ENCODE peak calls at places on chromosomes 12 and 14, in eight cellular contexts. B is gastrocnemius medialis, U is A549, F is GM12891, D is transverse colon, Z is Peyer's patch, Y is breast epithelium, C is testis. W is an unnamed sample.
A peak's percentile ranks its signal among the peaks of the same experiment; 100 is the strongest.

GRCh38 chr14:38189930-38190726 is 17.6 kb upstream of the SSTR1 start:
- DNase-seq in B (no peak), U (no peak), F (no peak), D (no peak), Z (no peak), Y (no peak), C (no peak), W (no peak)

GRCh38 chr12:105053116-105053572 is 31.1 kb downstream of the ALDH1L2 start:
- DNase-seq in B (peak; percentile 14), U (peak; percentile 83), F (no peak), D (peak; percentile 82), Z (peak; percentile 94), Y (peak; percentile 68), C (peak; percentile 86), W (peak; percentile 83)

GRCh38 chr12:87518508-87518907 is 510.7 kb downstream of the C12orf50 start:
- DNase-seq in B (no peak), U (no peak), F (no peak), D (no peak), Z (no peak), Y (no peak), C (no peak), W (no peak)

GRCh38 chr14:67569651-67570290 is 30.3 kb downstream of the PIGH start:
- DNase-seq in B (no peak), U (no peak), F (no peak), D (no peak), Z (no peak), Y (no peak), C (no peak), W (no peak)

GRCh38 chr14:51039285-51039684 is 55.6 kb downstream of the TRIM9 start:
- DNase-seq in B (no peak), U (no peak), F (no peak), D (no peak), Z (no peak), Y (no peak), C (no peak), W (no peak)

GRCh38 chr12:89064780-89065179 is 287.5 kb downstream of the DUSP6 start:
- DNase-seq in B (no peak), U (peak; percentile 6), F (no peak), D (no peak), Z (no peak), Y (no peak), C (no peak), W (no peak)

GRCh38 chr12:25692115-25693035 is 139.3 kb upstream of the LMNTD1 start:
- DNase-seq in B (no peak), U (no peak), F (no peak), D (no peak), Z (no peak), Y (no peak), C (no peak), W (no peak)

GRCh38 chr12:92049403-92049802 is 96.2 kb downstream of the BTG1 start:
- DNase-seq in B (no peak), U (no peak), F (no peak), D (no peak), Z (no peak), Y (no peak), C (no peak), W (no peak)

GRCh38 chr12:23950011-23950774 is 723 bp upstream of the SOX5 start:
- DNase-seq in B (no peak), U (no peak), F (no peak), D (no peak), Z (no peak), Y (no peak), C (peak; percentile 22), W (no peak)

GRCh38 chr14:89621791-89622638 is 205.0 kb upstream of the FOXN3 start:
- DNase-seq in B (no peak), U (no peak), F (no peak), D (no peak), Z (no peak), Y (no peak), C (no peak), W (no peak)

GRCh38 chr12:108972226-108972757 is 48.6 kb downstream of the SVOP start:
- DNase-seq in B (no peak), U (no peak), F (no peak), D (no peak), Z (no peak), Y (no peak), C (no peak), W (no peak)

GRCh38 chr12:76340680-76341435 is 7.4 kb downstream of the BBS10 start:
- DNase-seq in B (peak; percentile 65), U (no peak), F (no peak), D (no peak), Z (no peak), Y (no peak), C (no peak), W (no peak)

GRCh38 chr14:61640834-61641170 is 54.5 kb upstream of the HIF1A start:
- DNase-seq in B (no peak), U (no peak), F (no peak), D (no peak), Z (no peak), Y (no peak), C (no peak), W (no peak)

GRCh38 chr12:81128930-81129554 is 51.2 kb downstream of the ACSS3 start:
- DNase-seq in B (no peak), U (peak; percentile 61), F (peak; percentile 2), D (no peak), Z (peak; percentile 65), Y (no peak), C (peak; percentile 50), W (peak; percentile 27)

GRCh38 chr14:71551291-71551955 is 380.8 kb upstream of the RGS6 start:
- DNase-seq in B (no peak), U (no peak), F (no peak), D (no peak), Z (no peak), Y (no peak), C (no peak), W (no peak)

GRCh38 chr12:90335561-90335960 is 619.4 kb downstream of the CCER1 start:
- DNase-seq in B (no peak), U (no peak), F (no peak), D (no peak), Z (no peak), Y (no peak), C (no peak), W (no peak)

GRCh38 chr12:42474391-42474790 is 115.2 kb downstream of the PRICKLE1 start:
- DNase-seq in B (no peak), U (peak; percentile 19), F (no peak), D (no peak), Z (no peak), Y (no peak), C (no peak), W (no peak)

GRCh38 chr14:50719911-50720759 is 52.0 kb upstream of the SAV1 start:
- DNase-seq in B (no peak), U (no peak), F (no peak), D (no peak), Z (no peak), Y (no peak), C (no peak), W (no peak)

GRCh38 chr12:94898388-94898787 is 105.1 kb downstream of the NDUFA12 start:
- DNase-seq in B (no peak), U (no peak), F (no peak), D (no peak), Z (no peak), Y (no peak), C (no peak), W (no peak)

GRCh38 chr14:78754059-78754458 is 583.9 kb downstream of the NRXN3 start:
- DNase-seq in B (no peak), U (no peak), F (no peak), D (no peak), Z (no peak), Y (no peak), C (no peak), W (no peak)

GRCh38 chr14:51978566-51979398 is 10.6 kb upstream of the RTRAF start:
- DNase-seq in B (peak; percentile 33), U (peak; percentile 79), F (no peak), D (peak; percentile 89), Z (peak; percentile 95), Y (peak; percentile 78), C (peak; percentile 96), W (peak; percentile 88)

GRCh38 chr14:95770777-95771176 is 56.9 kb upstream of the TCL1A start:
- DNase-seq in B (no peak), U (no peak), F (no peak), D (no peak), Z (no peak), Y (no peak), C (no peak), W (no peak)

DNA sequence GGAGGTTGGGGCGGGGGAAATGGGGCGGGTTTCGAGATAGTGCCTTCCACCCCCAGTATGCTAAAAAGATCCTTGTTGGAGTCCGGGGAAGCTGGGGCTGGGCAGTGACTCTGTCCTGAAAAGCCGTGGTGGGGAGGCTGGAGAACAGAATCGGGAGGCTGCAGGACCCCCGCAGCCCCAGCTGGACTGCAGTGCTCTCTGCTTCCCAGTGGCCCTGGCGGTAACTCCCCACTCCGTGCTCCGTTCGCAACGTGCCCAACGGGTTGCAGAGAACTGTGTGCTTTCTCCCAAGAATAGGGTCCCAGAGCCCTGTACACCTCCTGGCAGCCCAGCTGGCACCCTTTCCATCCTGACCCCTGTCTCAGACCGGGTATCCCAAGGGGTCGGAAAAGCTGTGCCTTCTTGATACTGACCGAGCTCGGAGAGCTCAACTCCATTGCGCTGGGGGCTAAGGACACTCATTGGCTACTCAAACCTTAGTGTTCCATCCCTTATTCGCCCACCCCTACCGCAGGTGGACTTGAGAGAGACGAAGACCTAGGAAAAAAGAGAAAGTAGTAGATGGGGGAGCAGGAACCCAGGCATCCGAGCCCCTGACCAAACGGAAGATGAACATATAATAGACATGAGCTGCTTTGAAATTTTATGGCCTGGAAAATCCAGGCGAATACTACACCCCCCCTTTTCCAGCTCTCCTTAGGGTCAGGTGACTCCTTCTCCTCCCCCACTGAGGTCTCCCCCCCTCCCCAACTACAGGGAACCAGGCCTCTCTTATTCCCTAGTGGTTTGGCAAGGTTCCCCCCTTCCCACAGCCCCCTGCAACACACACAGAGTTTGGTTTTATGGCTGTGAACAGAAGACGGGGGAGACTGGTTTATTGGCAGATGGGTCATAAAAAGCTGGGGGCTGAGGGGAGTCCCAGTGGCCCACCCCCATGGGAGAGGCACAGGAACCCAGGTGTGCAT is 1.3 kb downstream of the GDF11 start:
- DNase-seq in B (no peak), U (no peak), F (no peak), D (no peak), Z (no peak), Y (peak; percentile 50), C (no peak), W (no peak)
- TF ChIP-seq POLR2A in B (no peak), U (no peak), F (no peak), D (no peak), Z (no peak), Y (no peak), C (no peak), W (no peak)

GRCh38 chr14:49582211-49582977 is 3.8 kb downstream of the RPS29 start:
- DNase-seq in B (no peak), U (no peak), F (no peak), D (no peak), Z (no peak), Y (no peak), C (no peak), W (no peak)
- TF ChIP-seq POLR2A in B (no peak), U (no peak), F (peak; percentile 70), D (no peak), Z (no peak), Y (no peak), C (no peak), W (peak; percentile 63)

GRCh38 chr12:11730299-11731041 is 81.0 kb downstream of the ETV6 start:
- DNase-seq in B (no peak), U (no peak), F (no peak), D (peak; percentile 75), Z (peak; percentile 70), Y (peak; percentile 58), C (no peak), W (no peak)
- TF ChIP-seq POLR2A in B (no peak), U (no peak), F (peak; percentile 72), D (peak; percentile 65), Z (no peak), Y (no peak), C (no peak), W (no peak)

GRCh38 chr12:19529933-19530630 is 90.8 kb downstream of the AEBP2 start:
- DNase-seq in B (no peak), U (no peak), F (no peak), D (no peak), Z (no peak), Y (no peak), C (no peak), W (no peak)
- TF ChIP-seq POLR2A in B (no peak), U (no peak), F (no peak), D (no peak), Z (no peak), Y (no peak), C (no peak), W (no peak)

W was measured in erythroblast.